ENCODE peak calls at places on chromosomes 12 and 14, in five cellular contexts. G, Z, P, T and M are unnamed samples.

GRCh38 chr12:98059659-98060343 is 455.6 kb upstream of the TMPO start:
- DNase-seq in G (no peak), T (no peak), P (no peak), Z (no peak), M (no peak)

GRCh38 chr12:121805171-121805687 is 1.4 kb downstream of the SETD1B start:
- DNase-seq in T (no peak), G (no peak), Z (no peak), P (peak; percentile 50), M (no peak)

GRCh38 chr12:6205144-6205539 is 4.9 kb downstream of the CD9 start:
- DNase-seq in Z (no peak), T (peak; percentile 20), P (no peak), G (no peak), M (no peak)

GRCh38 chr12:2111816-2112215 is 59.0 kb downstream of the CACNA1C start:
- DNase-seq in Z (no peak), T (no peak), P (no peak), G (no peak), M (no peak)

GRCh38 chr14:95519699-95520098 is 3.2 kb upstream of the SYNE3 start:
- DNase-seq in G (peak; percentile 65), P (peak; percentile 89), Z (no peak), T (peak; percentile 46), M (no peak)

GRCh38 chr14:70515796-70516195 is 19.0 kb downstream of the ADAM20 start:
- DNase-seq in P (no peak), G (no peak), Z (no peak), T (no peak), M (no peak)

GRCh38 chr14:99441157-99441870 is 39.3 kb downstream of the SETD3 start:
- DNase-seq in T (no peak), Z (peak; percentile 69), G (no peak), P (peak; percentile 42), M (no peak)

GRCh38 chr12:118336123-118336522 is 36.6 kb downstream of the TAOK3 start:
- DNase-seq in T (no peak), Z (no peak), P (no peak), G (no peak), M (no peak)

GRCh38 chr14:53999061-53999488 is 42.5 kb upstream of the BMP4 start:
- DNase-seq in G (no peak), T (no peak), P (peak; percentile 97), Z (no peak), M (peak; percentile 39)

GRCh38 chr12:68861890-68862289 is 53.9 kb downstream of the MDM2 start:
- DNase-seq in P (no peak), G (no peak), Z (no peak), T (no peak), M (no peak)

GRCh38 chr12:113097716-113098427 is 37.7 kb downstream of the RASAL1 start:
- DNase-seq in T (no peak), G (no peak), Z (no peak), P (peak; percentile 4), M (no peak)

GRCh38 chr14:22383515-22384166 is 205.4 kb downstream of the DAD1 start:
- DNase-seq in T (no peak), G (no peak), P (no peak), Z (no peak), M (no peak)

GRCh38 chr12:6425588-6426531 is 18.9 kb upstream of the CD27 start:
- DNase-seq in G (no peak), T (no peak), Z (no peak), P (no peak), M (no peak)

GRCh38 chr14:81302613-81303012 is 81.9 kb upstream of the GTF2A1 start:
- DNase-seq in G (no peak), Z (no peak), T (no peak), P (no peak), M (peak; percentile 22)

GRCh38 chr12:124823272-124823970 is 40.2 kb downstream of the SCARB1 start:
- DNase-seq in P (no peak), Z (no peak), G (no peak), T (no peak), M (no peak)

GRCh38 chr14:101869217-101869616 is 95.2 kb upstream of the DYNC1H1 start:
- DNase-seq in Z (no peak), G (no peak), P (no peak), T (no peak), M (no peak)

GRCh38 chr12:67910360-67911292 is 78.6 kb upstream of the IFNG-AS1 start:
- DNase-seq in Z (no peak), P (peak; percentile 63), G (no peak), T (peak; percentile 87), M (no peak)

GRCh38 chr12:116718578-116719454 is 19.1 kb downstream of the SPRING1 start:
- DNase-seq in Z (no peak), P (no peak), G (no peak), T (peak; percentile 65), M (no peak)

GRCh38 chr12:32298917-32299316 is 100.4 kb upstream of the FGD4 start:
- DNase-seq in T (no peak), G (no peak), P (peak; percentile 72), Z (no peak), M (no peak)

GRCh38 chr12:111428728-111429175 is 23.0 kb downstream of the SH2B3 start:
- DNase-seq in T (no peak), P (no peak), Z (no peak), G (no peak), M (no peak)

GRCh38 chr14:74586681-74587362 is 25.2 kb downstream of the LTBP2 start:
- DNase-seq in P (no peak), T (no peak), Z (no peak), G (no peak), M (no peak)

GRCh38 chr12:16449459-16449858 is 102.0 kb downstream of the MGST1 start:
- DNase-seq in P (peak; percentile 4), G (no peak), Z (no peak), T (no peak), M (no peak)
- TF ChIP-seq CTCF in P (peak; percentile 11), G (no peak), Z (no peak), T (no peak), M (no peak)

GRCh38 chr14:105089746-105090492 is 24.7 kb upstream of the GPR132 start:
- DNase-seq in G (no peak), P (no peak), Z (no peak), T (no peak), M (no peak)
- TF ChIP-seq CTCF in G (no peak), P (no peak), Z (no peak), T (no peak), M (no peak)

DNA sequence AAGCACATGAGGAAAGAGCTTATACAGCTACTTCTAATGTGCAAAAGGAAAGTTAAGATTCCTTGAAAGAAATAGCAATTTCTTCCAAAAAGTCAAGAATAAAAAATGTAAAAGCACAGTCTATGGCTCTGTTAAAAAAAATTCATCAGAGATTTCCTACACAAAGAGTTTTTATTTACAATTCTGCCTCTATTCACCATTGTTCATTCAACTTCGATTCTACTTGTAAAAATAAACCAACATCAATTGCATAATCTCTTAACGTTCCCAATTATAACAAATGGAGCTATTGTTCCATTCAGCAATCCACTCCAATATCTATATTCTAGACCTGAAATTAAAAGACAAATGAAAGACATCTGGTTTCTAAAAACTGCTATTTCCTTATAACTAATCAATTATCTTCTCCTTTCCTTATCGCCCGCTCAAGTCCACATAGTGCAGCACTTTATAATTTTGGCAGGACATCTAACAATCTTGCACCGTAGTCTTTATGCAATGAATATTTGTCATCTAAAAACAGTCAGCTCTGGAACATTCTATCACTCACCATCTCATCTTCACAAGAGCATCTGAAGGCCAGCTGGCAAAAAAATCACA is 6.2 kb downstream of the EIF2S3B start:
- DNase-seq in Z (no peak), T (no peak), P (no peak), G (no peak), M (no peak)
- TF ChIP-seq CTCF in Z (no peak), T (no peak), P (no peak), G (no peak), M (no peak)

GRCh38 chr14:64772394-64772950 is 68.2 kb downstream of the PLEKHG3 start:
- DNase-seq in Z (no peak), G (no peak), T (no peak), P (no peak), M (no peak)
- TF ChIP-seq CTCF in Z (no peak), G (no peak), T (peak; percentile 29), P (no peak), M (no peak)

GRCh38 chr12:48968004-48968403 is 3.5 kb downstream of the WNT10B start:
- DNase-seq in Z (no peak), P (no peak), G (no peak), T (no peak), M (no peak)

GRCh38 chr12:48968467-48968866 is 3.1 kb downstream of the WNT10B start:
- DNase-seq in Z (no peak), T (no peak), P (no peak), G (no peak), M (no peak)

GRCh38 chr12:48966177-48966890 is 5.2 kb downstream of the WNT10B start:
- DNase-seq in P (no peak), Z (peak; percentile 33), G (no peak), T (no peak), M (no peak)

GRCh38 chr12:48961801-48962200 is 4.5 kb upstream of the ARF3 start:
- DNase-seq in Z (no peak), G (no peak), P (no peak), T (no peak), M (no peak)

DNA sequence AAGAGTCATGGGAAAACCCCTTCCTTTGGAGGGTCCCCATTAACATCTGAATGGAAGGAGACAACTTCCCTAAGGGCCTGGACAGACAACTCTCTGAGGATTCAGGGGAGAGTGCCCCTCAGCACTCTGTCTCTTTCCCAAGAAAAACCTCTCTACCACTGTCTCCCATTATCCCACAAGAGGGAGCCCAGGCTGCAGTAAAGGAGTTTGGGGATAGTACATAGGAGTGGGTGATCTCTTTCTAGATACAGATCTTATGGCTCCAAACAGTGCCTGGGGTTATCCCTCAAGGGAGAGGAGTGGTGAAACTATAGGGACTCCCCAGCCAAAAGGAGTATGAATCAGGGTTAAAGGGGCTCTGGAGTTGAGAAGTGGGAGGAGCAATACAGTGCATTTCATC is 6.1 kb downstream of the WNT10B start:
- DNase-seq in P (peak; percentile 44), G (no peak), T (no peak), Z (no peak), M (no peak)
- TF ChIP-seq CTCF in P (peak; percentile 61), G (no peak), T (peak; percentile 47), Z (no peak), M (no peak)